ENCODE peak calls at places on chromosome 18, in nine cellular contexts. N is D721Med; L is CD8-positive, alpha-beta T cell; X is fibroblast of mammary gland; Z is AG09309; A is AG04450; W is dorsolateral prefrontal cortex; B is SK-N-SH; S is heart left ventricle. K is an unnamed sample.

GRCh38 chr18:25109484-25109883 is 242.5 kb downstream of the ZNF521 start:
- DNase-seq in N (no peak), L (no peak), X (peak), Z (no peak), A (peak), W (no peak), B (no peak), S (no peak), K (no peak)

GRCh38 chr18:69102959-69103358 is 297.7 kb upstream of the DOK6 start:
- DNase-seq in N (no peak), L (no peak), X (peak), Z (peak), A (no peak), W (no peak), B (no peak), S (no peak), K (no peak)

GRCh38 chr18:3245853-3246635 is 1.6 kb upstream of the MYL12A start:
- DNase-seq in N (no peak), L (peak), X (peak), Z (no peak), A (no peak), W (peak), B (peak), S (peak), K (peak)

GRCh38 chr18:58015045-58015444 is 29.0 kb upstream of the NEDD4L start:
- DNase-seq in N (no peak), L (no peak), X (no peak), Z (no peak), A (no peak), W (no peak), B (no peak), S (no peak), K (peak)

GRCh38 chr18:56368066-56368465 is 270.3 kb downstream of the TXNL1 start:
- DNase-seq in N (no peak), L (no peak), X (no peak), Z (no peak), A (no peak), W (no peak), B (no peak), S (no peak), K (no peak)

GRCh38 chr18:56068030-56068671 is 480.2 kb upstream of the TCF4 start:
- DNase-seq in N (no peak), L (no peak), X (peak), Z (peak), A (peak), W (no peak), B (peak), S (no peak), K (no peak)

GRCh38 chr18:35117951-35118411 is 76.8 kb downstream of the MAPRE2 start:
- DNase-seq in N (no peak), L (no peak), X (peak), Z (peak), A (peak), W (no peak), B (no peak), S (no peak), K (no peak)

GRCh38 chr18:48819276-48819675 is 131.5 kb downstream of the SMAD7 start:
- DNase-seq in N (no peak), L (peak), X (no peak), Z (no peak), A (no peak), W (no peak), B (no peak), S (peak), K (no peak)

GRCh38 chr18:44716697-44717163 is 36.0 kb downstream of the SETBP1 start:
- DNase-seq in N (no peak), L (no peak), X (peak), Z (no peak), A (no peak), W (no peak), B (no peak), S (no peak), K (no peak)

GRCh38 chr18:49907346-49907929 is 94.1 kb upstream of the ACAA2 start:
- DNase-seq in N (no peak), L (no peak), X (peak), Z (no peak), A (no peak), W (no peak), B (no peak), S (no peak), K (no peak)

GRCh38 chr18:51953521-51953920 is 386.5 kb upstream of the DCC start:
- DNase-seq in N (no peak), L (no peak), X (no peak), Z (no peak), A (no peak), W (no peak), B (no peak), S (no peak), K (peak)

GRCh38 chr18:9173770-9174233 is 37.2 kb downstream of the ANKRD12 start:
- DNase-seq in N (no peak), L (no peak), X (peak), Z (no peak), A (no peak), W (no peak), B (no peak), S (no peak), K (no peak)

GRCh38 chr18:75455249-75456183 is 28.0 kb upstream of the SMIM21 start:
- DNase-seq in N (no peak), L (no peak), X (peak), Z (no peak), A (no peak), W (no peak), B (peak), S (peak), K (no peak)

GRCh38 chr18:46481048-46481846 is 175.8 kb downstream of the LOXHD1 start:
- DNase-seq in N (no peak), L (peak), X (peak), Z (peak), A (peak), W (no peak), B (peak), S (no peak), K (peak)

GRCh38 chr18:3217930-3218647 is 1.7 kb downstream of the MYOM1 start:
- DNase-seq in N (no peak), L (no peak), X (peak), Z (no peak), A (no peak), W (no peak), B (no peak), S (no peak), K (no peak)

GRCh38 chr18:79750980-79751571 is 46.7 kb upstream of the KCNG2 start:
- DNase-seq in N (no peak), L (no peak), X (no peak), Z (no peak), A (no peak), W (no peak), B (no peak), S (no peak), K (no peak)

GRCh38 chr18:60248563-60249330 is 123.8 kb downstream of the MC4R start:
- DNase-seq in N (no peak), L (no peak), X (no peak), Z (no peak), A (no peak), W (no peak), B (no peak), S (no peak), K (no peak)

GRCh38 chr18:35143615-35144596 is 96.9 kb upstream of the ZNF397 start:
- DNase-seq in N (peak), L (peak), X (peak), Z (peak), A (peak), W (no peak), B (peak), S (no peak), K (peak)

GRCh38 chr18:59479776-59480175 is 120.7 kb upstream of the LMAN1 start:
- DNase-seq in N (no peak), L (no peak), X (no peak), Z (no peak), A (no peak), W (no peak), B (no peak), S (no peak), K (no peak)

GRCh38 chr18:35408843-35409261 is 31.7 kb upstream of the ZNF396 start:
- DNase-seq in N (no peak), L (no peak), X (no peak), Z (no peak), A (no peak), W (no peak), B (no peak), S (no peak), K (no peak)

GRCh38 chr18:74310411-74310810 is 5.2 kb upstream of the C18orf63 start:
- DNase-seq in N (no peak), L (no peak), X (peak), Z (no peak), A (no peak), W (no peak), B (no peak), S (no peak), K (peak)
- TF ChIP-seq CTCF in N (no peak), L (no peak), X (peak), Z (peak), A (peak), W (no peak), B (peak), S (no peak), K (no peak)

DNA sequence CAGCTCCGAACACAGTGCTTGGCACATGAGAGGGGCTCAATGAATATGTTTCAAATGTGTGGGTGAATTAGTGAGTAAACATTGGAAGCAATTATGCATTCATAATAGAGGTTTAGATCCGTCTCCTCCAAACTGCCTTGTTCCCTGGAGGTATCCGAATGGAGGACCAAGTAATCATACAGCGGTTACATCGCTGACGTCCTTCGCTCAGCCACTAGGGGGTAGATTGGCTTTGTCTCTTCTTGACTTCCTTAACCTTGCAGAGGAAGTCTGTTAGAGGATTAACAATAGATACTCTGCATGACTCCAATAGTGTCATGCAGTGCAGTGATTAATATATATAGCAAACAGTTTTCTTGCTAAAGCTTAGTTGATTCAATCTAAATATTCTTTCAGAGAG is 517.0 kb downstream of the PTPRM start:
- DNase-seq in N (no peak), L (no peak), X (peak), Z (no peak), A (peak), W (no peak), B (peak), S (peak), K (no peak)
- TF ChIP-seq CTCF in N (peak), L (no peak), X (peak), Z (peak), A (peak), W (peak), B (peak), S (peak), K (no peak)

GRCh38 chr18:77250501-77250925 is 865 bp downstream of the GALR1 start:
- DNase-seq in N (no peak), L (no peak), X (no peak), Z (no peak), A (no peak), W (no peak), B (peak), S (no peak), K (no peak)
- TF ChIP-seq CTCF in N (no peak), L (no peak), X (no peak), Z (no peak), A (no peak), W (no peak), B (no peak), S (no peak), K (no peak)

DNA sequence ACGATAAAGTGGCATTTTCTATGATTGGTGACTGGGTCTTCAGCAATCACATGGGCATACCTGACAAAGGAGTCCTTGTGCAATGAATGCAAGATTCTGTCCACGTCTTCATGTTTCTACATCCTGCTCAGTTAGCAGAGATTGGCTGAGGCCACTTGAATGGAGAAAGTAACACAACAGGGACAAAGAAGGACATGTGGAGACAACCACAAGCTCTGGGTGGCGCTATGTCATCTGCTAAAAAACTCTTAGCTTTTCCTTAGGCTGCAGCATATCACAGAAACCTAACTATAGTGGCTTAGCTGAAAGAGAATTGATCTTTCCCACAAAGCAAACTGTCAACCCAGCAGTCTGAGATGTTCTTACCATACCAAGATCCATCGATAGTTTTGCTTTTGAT is 1109.7 kb downstream of the SOCS6 start:
- DNase-seq in N (no peak), L (no peak), X (no peak), Z (no peak), A (no peak), W (peak), B (peak), S (no peak), K (no peak)
- TF ChIP-seq CTCF in N (peak), L (no peak), X (no peak), Z (no peak), A (peak), W (no peak), B (peak), S (no peak), K (no peak)

GRCh38 chr18:76756491-76757288 is 65.7 kb upstream of the ZNF236 start:
- DNase-seq in N (no peak), L (no peak), X (peak), Z (no peak), A (no peak), W (no peak), B (no peak), S (no peak), K (no peak)
- TF ChIP-seq CTCF in N (no peak), L (no peak), X (no peak), Z (no peak), A (no peak), W (no peak), B (no peak), S (no peak), K (no peak)

K was measured in GM10248.